ENCODE peak calls at places on chromosomes 7 and 10, in six cellular contexts. O, E, M, K, J and Y are unnamed samples.
A peak's percentile ranks its signal among the peaks of the same experiment; 100 is the strongest.

GRCh38 chr10:86329093-86329710 is 37.4 kb downstream of the GRID1 start:
- DNase-seq in O (no peak), E (no peak), M (no peak), K (no peak), J (no peak), Y (peak; percentile 69)

GRCh38 chr7:36085096-36085495 is 68.0 kb upstream of the EEPD1 start:
- DNase-seq in O (no peak), E (no peak), M (no peak), K (no peak), J (no peak), Y (no peak)

GRCh38 chr7:105352018-105352612 is 36.6 kb downstream of the SRPK2 start:
- DNase-seq in O (peak; percentile 12), E (peak; percentile 37), M (no peak), K (peak; percentile 39), J (peak; percentile 68), Y (peak; percentile 82)

GRCh38 chr10:29257106-29257783 is 31.6 kb upstream of the LYZL1 start:
- DNase-seq in O (peak; percentile 82), E (peak; percentile 19), M (no peak), K (peak; percentile 84), J (peak; percentile 40), Y (peak; percentile 84)

GRCh38 chr7:144513332-144513731 is 109.8 kb upstream of the NOBOX start:
- DNase-seq in O (peak; percentile 40), E (no peak), M (peak; percentile 57), K (peak; percentile 35), J (no peak), Y (no peak)

GRCh38 chr10:3468919-3469638 is 296.5 kb upstream of the PITRM1 start:
- DNase-seq in O (peak; percentile 83), E (peak; percentile 48), M (no peak), K (peak; percentile 69), J (peak; percentile 87), Y (peak; percentile 86)

GRCh38 chr7:87129836-87130235 is 22.4 kb upstream of the DMTF1 start:
- DNase-seq in O (no peak), E (no peak), M (no peak), K (no peak), J (no peak), Y (no peak)

GRCh38 chr10:49781247-49781646 is 19.1 kb upstream of the OGDHL start:
- DNase-seq in O (peak; percentile 79), E (no peak), M (no peak), K (no peak), J (no peak), Y (peak; percentile 71)

GRCh38 chr7:141073173-141073640 is 657 bp upstream of the TMEM178B start:
- DNase-seq in O (peak; percentile 7), E (no peak), M (peak; percentile 78), K (peak; percentile 81), J (no peak), Y (peak; percentile 90)

GRCh38 chr7:118855290-118855689 is 630.8 kb downstream of the ANKRD7 start:
- DNase-seq in O (no peak), E (no peak), M (no peak), K (no peak), J (no peak), Y (no peak)

GRCh38 chr10:80924063-80924952 is 386.6 kb downstream of the SH2D4B start:
- DNase-seq in O (peak; percentile 43), E (peak; percentile 34), M (peak; percentile 83), K (peak; percentile 63), J (peak; percentile 21), Y (no peak)

GRCh38 chr7:98217623-98218582 is 6.7 kb downstream of the BHLHA15 start:
- DNase-seq in O (no peak), E (no peak), M (no peak), K (no peak), J (no peak), Y (peak; percentile 85)

GRCh38 chr10:59346321-59346720 is 16.0 kb downstream of the FAM13C start:
- DNase-seq in O (no peak), E (no peak), M (no peak), K (peak; percentile 8), J (no peak), Y (no peak)

GRCh38 chr10:130973127-130973839 is 338.2 kb downstream of the TCERG1L start:
- DNase-seq in O (no peak), E (no peak), M (no peak), K (no peak), J (no peak), Y (no peak)

GRCh38 chr7:50207251-50207564 is 97.3 kb upstream of the IKZF1 start:
- DNase-seq in O (no peak), E (no peak), M (no peak), K (no peak), J (no peak), Y (no peak)

GRCh38 chr7:4886671-4887070 is 3.2 kb upstream of the RADIL start:
- DNase-seq in O (no peak), E (no peak), M (no peak), K (no peak), J (no peak), Y (no peak)

GRCh38 chr7:105178177-105178576 is 164.2 kb downstream of the KMT2E start:
- DNase-seq in O (no peak), E (no peak), M (no peak), K (no peak), J (no peak), Y (no peak)

GRCh38 chr10:43596546-43596945 is 9.7 kb upstream of the ZNF485 start:
- DNase-seq in O (no peak), E (no peak), M (no peak), K (no peak), J (no peak), Y (no peak)

GRCh38 chr10:79981673-79982485 is 33.0 kb upstream of the SFTPD start:
- DNase-seq in O (peak; percentile 97), E (peak; percentile 80), M (peak; percentile 84), K (peak; percentile 80), J (peak; percentile 50), Y (peak; percentile 91)

GRCh38 chr7:36408589-36408988 is 18.9 kb downstream of the ANLN start:
- DNase-seq in O (peak; percentile 36), E (no peak), M (no peak), K (no peak), J (no peak), Y (no peak)

GRCh38 chr7:2621061-2621828 is 10.5 kb upstream of the TTYH3 start:
- DNase-seq in O (peak; percentile 14), E (no peak), M (peak; percentile 76), K (peak; percentile 83), J (no peak), Y (no peak)

GRCh38 chr7:142813262-142813661 is 41.6 kb upstream of the EPHB6 start:
- DNase-seq in O (peak; percentile 97), E (peak; percentile 85), M (peak; percentile 86), K (peak; percentile 78), J (no peak), Y (peak; percentile 90)

GRCh38 chr10:27646194-27646593 is 99.4 kb downstream of the MKX start:
- DNase-seq in O (no peak), E (no peak), M (no peak), K (no peak), J (no peak), Y (peak; percentile 83)

GRCh38 chr10:11304906-11305585 is 287.4 kb downstream of the CELF2 start:
- DNase-seq in O (no peak), E (no peak), M (no peak), K (no peak), J (no peak), Y (no peak)

GRCh38 chr10:112379635-112380296 is 5.8 kb downstream of the ACSL5 start:
- DNase-seq in O (peak; percentile 55), E (no peak), M (no peak), K (peak; percentile 76), J (no peak), Y (no peak)

GRCh38 chr10:44306147-44306710 is 78.7 kb downstream of the CXCL12 start:
- DNase-seq in O (peak; percentile 48), E (no peak), M (no peak), K (no peak), J (no peak), Y (peak; percentile 94)

GRCh38 chr10:44860811-44861751 is 50.1 kb upstream of the TMEM72 start:
- DNase-seq in O (peak; percentile 81), E (peak; percentile 27), M (no peak), K (peak; percentile 26), J (no peak), Y (peak; percentile 98)

GRCh38 chr10:13559124-13559700 is 27.6 kb upstream of the PRPF18 start:
- DNase-seq in O (peak; percentile 47), E (no peak), M (no peak), K (no peak), J (peak; percentile 19), Y (no peak)

GRCh38 chr10:11161910-11162309 is 144.2 kb downstream of the CELF2 start:
- DNase-seq in O (no peak), E (no peak), M (no peak), K (no peak), J (no peak), Y (no peak)

GRCh38 chr7:102284891-102285540 is 1.7 kb upstream of the SH2B2 start:
- DNase-seq in O (no peak), E (no peak), M (no peak), K (no peak), J (no peak), Y (peak; percentile 81)

GRCh38 chr10:119120413-119120867 is 16.5 kb downstream of the DENND10 start:
- DNase-seq in O (peak; percentile 39), E (no peak), M (no peak), K (peak; percentile 54), J (no peak), Y (no peak)

GRCh38 chr7:129664029-129665012 is 52.8 kb downstream of the NRF1 start:
- DNase-seq in O (peak; percentile 68), E (peak; percentile 14), M (peak; percentile 66), K (peak; percentile 60), J (peak; percentile 48), Y (peak; percentile 83)
- H3K4me2 ChIP-seq in O (peak overlapping the region; percentile 69), E (peak overlapping the region; percentile 46), M (peak overlapping the region; percentile 42), K (no peak overlapping the region), J (peak overlapping the region; percentile 25), Y (peak overlapping the region; percentile 37)

DNA sequence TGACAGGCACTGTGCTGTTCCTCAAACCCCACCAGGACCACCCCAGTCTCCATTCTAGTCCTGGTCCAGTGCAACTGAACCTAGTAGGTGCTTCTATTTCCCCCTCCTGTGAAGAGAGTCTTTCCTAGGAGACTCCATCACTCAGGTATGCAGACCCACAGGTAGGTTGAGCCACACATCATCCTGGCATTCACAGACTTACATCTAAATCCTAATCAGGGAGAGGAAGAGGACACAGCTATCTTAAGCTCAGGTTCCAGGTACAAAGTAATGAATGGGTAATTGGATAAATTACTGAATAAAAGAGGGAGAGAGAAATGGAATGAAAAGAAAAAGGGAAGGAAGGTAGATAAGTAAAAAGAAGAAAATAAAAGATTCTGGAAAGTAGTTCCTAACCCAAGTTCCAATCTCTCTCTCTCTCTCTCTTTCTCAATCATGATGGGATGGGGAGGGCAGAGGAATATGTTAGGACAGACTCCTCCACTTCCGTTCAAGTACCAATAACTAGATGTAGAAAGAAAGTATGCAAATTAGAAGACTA is 139.8 kb upstream of the NAMPT start:
- DNase-seq in O (no peak), E (no peak), M (no peak), K (no peak), J (no peak), Y (no peak)
- H3K4me2 ChIP-seq in O (no peak overlapping the region), E (peak overlapping the region; percentile 59), M (no peak overlapping the region), K (no peak overlapping the region), J (peak overlapping the region; percentile 80), Y (peak overlapping the region; percentile 75)

GRCh38 chr10:75466886-75467285 is 35.5 kb downstream of the LRMDA start:
- DNase-seq in O (peak; percentile 50), E (no peak), M (no peak), K (no peak), J (peak; percentile 49), Y (no peak)
- H3K4me2 ChIP-seq in O (no peak overlapping the region), E (no peak overlapping the region), M (no peak overlapping the region), K (no peak overlapping the region), J (no peak overlapping the region), Y (no peak overlapping the region)

GRCh38 chr10:84540022-84540616 is 211.7 kb downstream of the CCSER2 start:
- DNase-seq in O (peak; percentile 67), E (peak; percentile 67), M (no peak), K (no peak), J (peak; percentile 62), Y (peak; percentile 95)
- H3K4me2 ChIP-seq in O (peak overlapping the region; percentile 85), E (peak overlapping the region; percentile 75), M (no peak overlapping the region), K (peak overlapping the region; percentile 91), J (peak overlapping the region; percentile 91), Y (peak overlapping the region; percentile 87)

GRCh38 chr10:106866244-106866845 is 298.2 kb downstream of the SORCS1 start:
- DNase-seq in O (no peak), E (no peak), M (peak; percentile 6), K (no peak), J (no peak), Y (no peak)
- H3K4me2 ChIP-seq in O (no peak overlapping the region), E (no peak overlapping the region), M (no peak overlapping the region), K (no peak overlapping the region), J (no peak overlapping the region), Y (no peak overlapping the region)